ENCODE peak calls at places on chromosome 3, in four cellular contexts. Q, V, S and X are unnamed samples.

GRCh38 chr3:127953636-127954035 is 38.6 kb downstream of the KBTBD12 start:
- DNase-seq in Q (no peak), V (no peak), S (no peak), X (no peak)

GRCh38 chr3:30581067-30581585 is 25.3 kb upstream of the TGFBR2 start:
- DNase-seq in Q (no peak), V (no peak), S (no peak), X (no peak)

GRCh38 chr3:139808196-139808595 is 126.8 kb upstream of the CLSTN2 start:
- DNase-seq in Q (no peak), V (no peak), S (no peak), X (no peak)

GRCh38 chr3:195095035-195095703 is 175.8 kb downstream of the XXYLT1 start:
- DNase-seq in Q (no peak), V (no peak), S (no peak), X (no peak)

GRCh38 chr3:119636194-119636593 is 24.2 kb downstream of the POPDC2 start:
- DNase-seq in Q (no peak), V (no peak), S (no peak), X (no peak)

GRCh38 chr3:118412503-118412902 is 622.1 kb downstream of the IGSF11 start:
- DNase-seq in Q (no peak), V (no peak), S (no peak), X (no peak)

GRCh38 chr3:108342829-108343478 is 46.6 kb downstream of the HHLA2 start:
- DNase-seq in Q (no peak), V (no peak), S (no peak), X (no peak)

GRCh38 chr3:172102123-172102882 is 62.9 kb downstream of the FNDC3B start:
- DNase-seq in Q (no peak), V (no peak), S (no peak), X (no peak)

GRCh38 chr3:129162729-129163579 is 2.1 kb upstream of the ISY1 start:
- DNase-seq in Q (no peak), V (peak; percentile 29), S (peak; percentile 31), X (no peak)

GRCh38 chr3:12423918-12424634 is 60.2 kb upstream of the TSEN2 start:
- DNase-seq in Q (no peak), V (no peak), S (no peak), X (no peak)

GRCh38 chr3:197599089-197599765 is 43.5 kb upstream of the BDH1 start:
- DNase-seq in Q (peak; percentile 85), V (peak; percentile 70), S (peak; percentile 84), X (peak; percentile 70)

GRCh38 chr3:48950051-48950450 is 31.4 kb downstream of the ARIH2 start:
- DNase-seq in Q (no peak), V (no peak), S (no peak), X (no peak)

GRCh38 chr3:9915252-9916141 is 1.4 kb upstream of the IL17RC start:
- DNase-seq in Q (peak; percentile 68), V (peak; percentile 36), S (no peak), X (no peak)

GRCh38 chr3:141457624-141458236 is 29.1 kb upstream of the RASA2 start:
- DNase-seq in Q (no peak), V (peak; percentile 75), S (no peak), X (no peak)
- TF ChIP-seq HMGXB4 in Q (no peak), V (peak; percentile 26), S (no peak), X (no peak)

DNA sequence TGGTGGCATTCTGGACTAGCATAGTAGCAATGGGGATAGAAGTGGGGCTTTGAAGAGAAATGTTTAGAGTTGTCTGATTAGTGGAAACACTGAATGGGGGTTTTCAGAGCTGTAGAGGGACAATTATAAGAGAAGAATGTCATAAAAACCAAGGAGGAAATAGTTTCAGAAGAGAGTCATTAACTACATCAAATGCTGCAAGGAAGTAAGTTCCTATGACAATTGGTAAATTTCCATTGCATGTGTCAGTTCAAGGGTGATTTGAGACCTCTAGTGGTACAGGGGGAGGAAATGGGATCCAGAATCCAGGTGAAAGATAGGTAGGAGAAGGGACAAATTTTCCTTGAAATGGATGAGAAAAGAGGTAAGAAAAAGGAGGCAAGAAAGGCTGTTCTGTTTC is 68.3 kb upstream of the TBC1D5 start:
- DNase-seq in Q (no peak), V (peak; percentile 15), S (no peak), X (no peak)
- TF ChIP-seq HMGXB4 in Q (no peak), V (no peak), S (no peak), X (no peak)

DNA sequence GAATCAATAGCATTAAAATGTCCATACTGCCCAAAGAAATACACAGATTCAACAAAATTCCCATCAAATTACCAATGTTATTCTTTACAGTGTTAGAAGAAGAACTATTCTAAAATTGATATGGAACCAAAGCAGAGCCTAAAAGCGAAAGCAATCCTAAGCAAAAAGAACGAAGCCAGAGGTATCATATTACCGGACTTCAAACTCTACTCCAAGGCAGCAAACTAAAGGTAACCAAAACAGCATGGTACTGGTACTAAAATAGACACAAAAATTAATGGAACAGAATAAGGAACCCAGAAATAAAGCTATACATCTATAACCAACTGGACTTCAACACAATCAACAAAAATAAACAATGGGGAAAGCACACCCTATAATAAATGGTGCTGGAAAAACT is 167.5 kb downstream of the ADAMTS9 start:
- DNase-seq in Q (no peak), V (no peak), S (no peak), X (no peak)
- TF ChIP-seq HMGXB4 in Q (no peak), V (no peak), S (no peak), X (no peak)

DNA sequence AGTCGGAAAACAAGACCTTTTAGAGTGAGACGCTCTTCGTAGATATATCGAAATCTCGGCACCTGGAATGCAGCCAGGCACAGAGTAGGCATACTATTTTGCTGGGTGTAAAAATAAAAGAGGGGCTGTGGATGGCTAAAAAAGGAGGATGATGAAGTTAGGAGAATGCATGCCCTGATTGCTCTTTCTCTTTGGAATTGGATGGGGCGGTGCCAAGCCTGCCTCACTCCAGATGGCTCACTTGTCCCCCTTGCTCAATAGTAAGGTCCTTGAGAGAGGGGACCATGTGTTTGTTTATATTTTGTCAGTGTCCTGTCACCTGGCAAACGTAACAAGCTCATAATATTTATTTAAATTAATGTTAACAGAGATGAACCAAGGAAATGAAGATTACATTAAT is 33.0 kb downstream of the SNRK start:
- DNase-seq in Q (no peak), V (no peak), S (no peak), X (no peak)
- TF ChIP-seq HMGXB4 in Q (no peak), V (no peak), S (no peak), X (no peak)

DNA sequence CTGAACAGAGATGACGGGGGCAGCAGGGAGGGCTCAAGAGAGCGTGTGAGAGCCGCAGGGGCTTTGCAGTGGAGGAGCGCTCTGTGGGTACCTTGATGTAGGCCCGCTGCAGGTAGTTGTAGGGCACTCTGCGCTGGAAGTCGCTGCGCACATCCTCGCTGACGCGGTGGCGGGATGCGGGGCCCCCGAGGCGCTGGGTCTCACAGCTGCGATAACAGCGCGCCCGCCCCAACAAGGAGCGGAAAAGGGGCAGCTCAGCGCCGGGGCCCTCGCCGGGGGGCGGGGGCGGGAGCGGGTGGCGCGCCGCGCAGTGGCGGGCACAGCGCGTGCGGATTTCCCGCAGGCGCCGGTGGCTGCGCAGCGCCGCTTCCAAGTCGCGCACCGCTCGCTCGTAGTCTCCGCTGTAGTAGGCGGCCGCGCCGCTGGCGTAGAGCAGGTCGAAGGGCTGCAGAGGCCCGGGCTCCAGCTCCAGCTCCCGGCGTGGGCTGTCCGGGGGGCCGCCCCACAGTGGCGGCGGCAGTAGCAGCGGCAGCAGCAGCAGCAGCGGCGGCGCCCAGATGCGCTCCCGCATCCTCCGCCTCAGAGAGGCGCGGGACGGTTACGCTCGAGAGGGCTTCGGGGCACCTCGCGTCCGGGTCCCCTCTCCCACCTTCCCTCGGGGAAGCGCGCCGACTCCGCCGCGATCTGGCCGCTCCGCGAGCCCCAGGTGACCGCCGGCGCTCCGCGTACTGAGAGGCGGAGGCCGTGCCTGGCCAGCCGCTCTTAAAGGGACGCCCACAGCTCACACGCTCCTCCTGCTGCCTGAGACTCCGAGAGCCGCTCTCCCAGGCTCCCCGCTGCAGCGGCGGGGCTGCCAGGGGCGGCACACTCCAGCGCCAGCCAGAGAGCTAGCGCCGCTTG is at the start of gene P3H2:
- DNase-seq in Q (peak; percentile 84), V (peak; percentile 66), S (no peak), X (peak; percentile 78)
- TF ChIP-seq HMGXB4 in Q (peak; percentile 97), V (peak; percentile 67), S (no peak), X (no peak)